ENCODE peak calls at places on chromosomes 16 and 17, in four cellular contexts. N is K562, M is GM12878, C is HepG2. D is an unnamed sample.

GRCh38 chr16:11621539-11621919 is 34.8 kb upstream of the LITAF start:
- DNase-seq in M (no peak), N (no peak), C (no peak), D (no peak)

GRCh38 chr16:49594706-49595534 is 221.3 kb downstream of the C16orf78 start:
- DNase-seq in C (no peak), N (no peak), M (no peak), D (no peak)

GRCh38 chr16:67628216-67628615 is 16.7 kb upstream of the CARMIL2 start:
- DNase-seq in M (no peak), C (no peak), N (no peak), D (no peak)

GRCh38 chr17:64420143-64420670 is 28.7 kb upstream of the MILR1 start:
- DNase-seq in N (peak), C (peak), M (no peak), D (peak)

GRCh38 chr17:65583921-65584603 is 22.6 kb upstream of the AXIN2 start:
- DNase-seq in N (no peak), C (peak), M (no peak), D (no peak)

GRCh38 chr17:41367426-41368075 is 2.1 kb downstream of the KRT33B start:
- DNase-seq in N (no peak), M (no peak), C (no peak), D (no peak)

GRCh38 chr16:28311913-28312312 is 19.6 kb downstream of the SBK1 start:
- DNase-seq in C (no peak), M (no peak), N (no peak), D (no peak)

GRCh38 chr17:77771587-77771986 is 186.9 kb upstream of the TNRC6C start:
- DNase-seq in N (no peak), M (no peak), C (no peak), D (no peak)

GRCh38 chr17:63347475-63347874 is 98.6 kb downstream of the CYB561 start:
- DNase-seq in M (no peak), N (no peak), C (no peak), D (no peak)

GRCh38 chr16:83577201-83577600 is 230.6 kb upstream of the HSBP1 start:
- DNase-seq in N (no peak), C (no peak), M (no peak), D (no peak)

GRCh38 chr16:3456374-3456773 is 12.9 kb downstream of the NAA60 start:
- DNase-seq in C (no peak), N (no peak), M (no peak), D (no peak)

GRCh38 chr16:29151317-29151716 is 166.5 kb downstream of the LAT start:
- DNase-seq in M (no peak), N (no peak), C (peak), D (no peak)

GRCh38 chr17:64200080-64201042 is 62.7 kb downstream of the TEX2 start:
- DNase-seq in C (no peak), N (no peak), M (peak), D (no peak)

GRCh38 chr17:81097943-81098308 is 63.0 kb downstream of the BAIAP2 start:
- DNase-seq in C (peak), M (no peak), N (peak), D (no peak)

GRCh38 chr17:77474292-77474988 is 333.7 kb downstream of the SEC14L1 start:
- DNase-seq in C (no peak), M (no peak), N (no peak), D (no peak)

GRCh38 chr17:42289863-42290165 is 1.5 kb downstream of the STAT5A start:
- DNase-seq in M (no peak), N (no peak), C (no peak), D (no peak)

DNA sequence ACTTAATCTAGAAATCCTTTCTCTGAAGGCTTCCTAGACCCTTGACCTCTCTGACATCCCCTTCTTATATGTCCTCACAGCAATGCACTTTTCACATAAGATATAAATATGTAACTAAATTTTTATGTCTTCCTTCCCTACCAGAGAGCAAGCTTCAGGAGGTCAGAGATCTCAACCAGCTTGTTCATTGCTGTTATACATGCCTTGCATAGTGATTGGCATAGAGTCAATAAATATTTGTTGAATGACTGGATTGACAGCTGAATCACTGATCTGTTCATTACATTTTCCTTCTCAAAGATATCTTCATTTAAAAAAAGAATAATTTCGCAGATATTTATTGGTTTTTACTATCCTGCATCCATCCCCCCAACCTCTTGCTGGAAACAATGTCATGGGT is 29.5 kb downstream of the HYDIN start:
- DNase-seq in N (no peak), C (no peak), M (no peak), D (no peak)
- TF ChIP-seq TARDBP in N (no peak), C (no peak), M (no peak), D (no peak)

GRCh38 chr17:76356803-76357456 is 3.2 kb upstream of the PRPSAP1 start:
- DNase-seq in M (no peak), N (no peak), C (peak), D (no peak)
- TF ChIP-seq BHLHE40 in M (no peak), N (no peak), C (no peak), D (no peak)

GRCh38 chr16:20897897-20898296 is 2.3 kb downstream of the DCUN1D3 start:
- DNase-seq in M (no peak), C (no peak), N (no peak), D (no peak)

GRCh38 chr16:20899503-20900298 is 457 bp downstream of the DCUN1D3 start:
- DNase-seq in M (no peak), C (peak), N (no peak), D (peak)

GRCh38 chr16:20900299-20901067 is at the start of the genes DCUN1D3 and LYRM1:
- DNase-seq in C (peak), N (peak), M (peak), D (peak)

GRCh38 chr16:20897253-20897896 is 2.8 kb downstream of the DCUN1D3 start:
- DNase-seq in C (peak), M (no peak), N (no peak), D (no peak)

DNA sequence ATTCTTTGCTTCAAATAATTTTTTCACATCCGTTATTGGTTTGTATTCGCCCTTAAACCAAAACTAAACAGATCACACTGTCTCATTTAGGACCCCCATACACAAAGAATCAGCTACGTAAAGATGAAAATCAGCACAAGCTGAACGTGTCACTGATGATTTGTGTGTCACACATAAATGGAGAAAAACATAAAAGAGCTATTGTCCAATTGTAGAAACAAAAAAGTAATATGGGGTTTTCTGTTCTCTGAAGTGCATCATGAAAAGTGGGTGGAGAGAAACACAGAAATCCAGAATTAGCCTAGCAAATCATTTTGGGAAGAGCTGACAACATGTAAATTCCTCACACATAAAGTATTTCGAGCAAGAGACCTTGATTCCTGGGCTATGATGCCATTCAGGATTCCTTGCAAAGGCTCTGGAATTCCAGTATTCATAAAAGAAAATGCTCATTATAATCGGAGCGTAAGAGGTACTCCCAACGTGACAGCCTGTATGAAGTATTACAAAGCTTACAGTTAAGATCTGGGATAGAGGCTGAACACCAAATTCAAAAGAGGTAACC is 1.1 kb downstream of the DCUN1D3 start:
- DNase-seq in N (no peak), C (peak), M (no peak), D (no peak)
- TF ChIP-seq SP1 in N (no peak), C (no peak), M (no peak), D (no peak)

GRCh38 chr16:89883346-89884040 is 10.1 kb downstream of the TCF25 start:
- DNase-seq in N (no peak), C (no peak), M (no peak), D (no peak)
- TF ChIP-seq TARDBP in N (no peak), C (no peak), M (no peak), D (no peak)

D was measured in HEK293T.